ENCODE peak calls at places on chromosomes 2 and 18, in four cellular contexts. E, V, X and S are unnamed samples.

GRCh38 chr2:230871361-230872150 is 6.8 kb downstream of the ITM2C start:
- DNase-seq in E (no peak), V (no peak), X (no peak), S (no peak)

GRCh38 chr2:81196383-81196851 is 891.9 kb upstream of the LRRTM1 start:
- DNase-seq in E (no peak), V (no peak), X (no peak), S (no peak)

GRCh38 chr2:56195563-56195962 is 11.8 kb downstream of the CCDC85A start:
- DNase-seq in E (no peak), V (no peak), X (no peak), S (no peak)

GRCh38 chr2:205287316-205287715 is 395.0 kb upstream of the NRP2 start:
- DNase-seq in E (no peak), V (no peak), X (no peak), S (no peak)

GRCh38 chr2:189880429-189880828 is 96.2 kb downstream of the PMS1 start:
- DNase-seq in E (no peak), V (peak), X (no peak), S (no peak)

GRCh38 chr2:28068098-28068497 is 177.6 kb downstream of the BABAM2 start:
- DNase-seq in E (no peak), V (no peak), X (no peak), S (no peak)

GRCh38 chr2:29225814-29226213 is 110.6 kb downstream of the CLIP4 start:
- DNase-seq in E (no peak), V (no peak), X (no peak), S (no peak)

GRCh38 chr2:121489284-121489683 is 41.4 kb upstream of the RNU4ATAC start:
- DNase-seq in E (no peak), V (no peak), X (peak), S (peak)

GRCh38 chr18:9708882-9709877 is 1.1 kb downstream of the RAB31 start:
- DNase-seq in E (no peak), V (peak), X (no peak), S (no peak)

GRCh38 chr18:78418379-78418778 is 561.2 kb upstream of the SALL3 start:
- DNase-seq in E (no peak), V (no peak), X (no peak), S (no peak)

GRCh38 chr2:12303181-12304030 is 413.3 kb upstream of the TRIB2 start:
- DNase-seq in E (no peak), V (no peak), X (no peak), S (no peak)

GRCh38 chr18:79420033-79420745 is 24.5 kb downstream of the NFATC1 start:
- DNase-seq in E (peak), V (no peak), X (no peak), S (no peak)

GRCh38 chr2:230326453-230327417 is at the start of gene SP140L:
- DNase-seq in E (peak), V (peak), X (peak), S (peak)

GRCh38 chr18:68797901-68798300 is at the start of gene CCDC102B:
- DNase-seq in E (no peak), V (no peak), X (no peak), S (no peak)

GRCh38 chr18:51611326-51611725 is 413.8 kb upstream of the MEX3C start:
- DNase-seq in E (no peak), V (no peak), X (no peak), S (no peak)

GRCh38 chr2:232668805-232669444 is 28.2 kb upstream of the GIGYF2 start:
- DNase-seq in E (peak), V (peak), X (no peak), S (peak)

GRCh38 chr18:42564761-42565160 is 550.7 kb downstream of the RIT2 start:
- DNase-seq in E (no peak), V (no peak), X (no peak), S (no peak)

GRCh38 chr2:230671117-230671516 is 41.5 kb upstream of the CAB39 start:
- DNase-seq in E (no peak), V (no peak), X (no peak), S (no peak)

GRCh38 chr2:175690113-175690716 is 311.9 kb downstream of the LNPK start:
- DNase-seq in E (peak), V (peak), X (peak), S (peak)

GRCh38 chr2:150468350-150468960 is 19.0 kb downstream of the RND3 start:
- DNase-seq in E (no peak), V (no peak), X (no peak), S (no peak)

GRCh38 chr18:28013064-28013463 is 163.9 kb downstream of the CDH2 start:
- DNase-seq in E (no peak), V (no peak), X (no peak), S (peak)

GRCh38 chr2:191329841-191330240 is 84.6 kb downstream of the MYO1B start:
- DNase-seq in E (no peak), V (no peak), X (no peak), S (no peak)

GRCh38 chr2:236747925-236748324 is 178.3 kb downstream of the ACKR3 start:
- DNase-seq in E (no peak), V (no peak), X (no peak), S (no peak)

GRCh38 chr2:105358593-105358992 is 21.3 kb downstream of the C2orf49 start:
- DNase-seq in E (no peak), V (no peak), X (no peak), S (no peak)

GRCh38 chr2:168490916-168491605 is 35.0 kb downstream of the CERS6 start:
- DNase-seq in E (no peak), V (peak), X (no peak), S (no peak)

GRCh38 chr2:233706720-233707119 is 6.0 kb upstream of the UGT1A5 start:
- DNase-seq in E (no peak), V (no peak), X (no peak), S (no peak)

GRCh38 chr2:16113568-16114549 is 173.5 kb downstream of the MYCN start:
- DNase-seq in E (no peak), V (no peak), X (no peak), S (no peak)

GRCh38 chr2:203579131-203579643 is 44.1 kb upstream of the RAPH1 start:
- DNase-seq in E (peak), V (no peak), X (peak), S (no peak)
- TF ChIP-seq REST in E (peak), V (no peak), X (no peak), S (no peak)

DNA sequence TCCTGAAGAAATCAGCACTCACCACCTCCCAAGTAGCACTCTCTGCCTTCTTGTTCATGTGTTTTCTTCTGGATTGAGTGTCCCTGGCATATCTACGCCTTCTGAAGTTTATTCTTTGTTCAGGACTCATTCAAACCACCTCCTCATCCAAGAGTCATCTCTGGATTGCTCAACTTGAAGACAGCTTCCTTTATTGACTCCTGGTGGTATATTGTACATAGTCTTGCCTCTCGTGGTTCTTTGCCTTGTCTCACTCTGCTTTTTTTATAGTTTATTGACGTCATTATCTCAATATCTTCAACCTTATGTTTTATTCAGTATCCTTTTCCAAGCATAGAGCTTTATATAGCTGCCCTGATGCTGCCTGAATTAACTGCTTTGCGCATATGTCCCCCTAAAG is 161.7 kb downstream of the INSIG2 start:
- DNase-seq in E (no peak), V (no peak), X (no peak), S (no peak)
- TF ChIP-seq ATF3 in E (no peak), V (no peak), X (no peak), S (no peak)

GRCh38 chr2:66522591-66523379 is 87.9 kb downstream of the MEIS1 start:
- DNase-seq in E (no peak), V (no peak), X (no peak), S (peak)
- TF ChIP-seq REST in E (no peak), V (no peak), X (no peak), S (no peak)

GRCh38 chr18:57869228-57869627 is 66.1 kb upstream of the ATP8B1 start:
- DNase-seq in E (no peak), V (no peak), X (no peak), S (no peak)
- TF ChIP-seq ATF3 in E (no peak), V (peak), X (no peak), S (no peak)

GRCh38 chr18:35376742-35377695 is at the start of gene ZNF396:
- DNase-seq in E (peak), V (peak), X (no peak), S (peak)
- TF ChIP-seq REST in E (no peak), V (peak), X (no peak), S (no peak)

GRCh38 chr18:76428396-76429261 is 66.4 kb downstream of the ZNF516 start:
- DNase-seq in E (no peak), V (no peak), X (no peak), S (no peak)

GRCh38 chr18:76430636-76431035 is 64.4 kb downstream of the ZNF516 start:
- DNase-seq in E (no peak), V (no peak), X (no peak), S (no peak)

GRCh38 chr18:76426738-76427305 is 68.2 kb downstream of the ZNF516 start:
- DNase-seq in E (peak), V (peak), X (no peak), S (peak)

GRCh38 chr18:76431437-76432273 is 63.4 kb downstream of the ZNF516 start:
- DNase-seq in E (no peak), V (peak), X (no peak), S (no peak)

GRCh38 chr18:76429262-76430126 is 65.5 kb downstream of the ZNF516 start:
- DNase-seq in E (no peak), V (no peak), X (no peak), S (no peak)
- TF ChIP-seq ATF3 in E (no peak), V (no peak), X (no peak), S (no peak)

GRCh38 chr18:11391636-11392035 is 217.8 kb upstream of the SLC35G4 start:
- DNase-seq in E (no peak), V (no peak), X (no peak), S (no peak)

GRCh38 chr18:11392292-11392691 is 217.1 kb upstream of the SLC35G4 start:
- DNase-seq in E (peak), V (peak), X (no peak), S (no peak)

GRCh38 chr18:11389281-11389680 is 220.1 kb upstream of the SLC35G4 start:
- DNase-seq in E (no peak), V (no peak), X (no peak), S (no peak)

GRCh38 chr18:11392974-11393373 is 216.4 kb upstream of the SLC35G4 start:
- DNase-seq in E (no peak), V (no peak), X (no peak), S (no peak)

GRCh38 chr18:11387880-11388279 is 221.5 kb upstream of the SLC35G4 start:
- DNase-seq in E (peak), V (peak), X (no peak), S (peak)
- TF ChIP-seq REST in E (peak), V (no peak), X (no peak), S (no peak)

DNA sequence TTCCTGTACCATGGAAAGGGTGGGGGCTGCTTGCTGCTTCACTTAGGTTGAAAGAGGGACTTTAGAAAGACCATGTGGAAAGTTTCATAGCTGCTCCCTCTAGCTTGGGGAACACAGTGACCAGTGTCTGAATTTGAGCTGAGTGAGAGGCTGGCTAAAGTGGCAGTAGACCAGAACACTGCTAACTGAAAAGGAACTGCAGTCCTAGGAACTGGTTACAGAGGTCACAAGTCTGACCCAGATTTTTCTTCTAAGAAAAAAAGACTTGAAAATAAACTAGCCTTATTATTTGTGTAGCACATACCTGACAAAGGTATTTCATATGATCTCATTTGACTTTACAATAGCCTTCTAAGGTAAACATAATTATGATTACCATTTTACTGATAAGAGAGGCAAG is 153.6 kb downstream of the FSHR start:
- DNase-seq in E (no peak), V (no peak), X (no peak), S (no peak)
- TF ChIP-seq ATF3 in E (no peak), V (no peak), X (no peak), S (no peak)

DNA sequence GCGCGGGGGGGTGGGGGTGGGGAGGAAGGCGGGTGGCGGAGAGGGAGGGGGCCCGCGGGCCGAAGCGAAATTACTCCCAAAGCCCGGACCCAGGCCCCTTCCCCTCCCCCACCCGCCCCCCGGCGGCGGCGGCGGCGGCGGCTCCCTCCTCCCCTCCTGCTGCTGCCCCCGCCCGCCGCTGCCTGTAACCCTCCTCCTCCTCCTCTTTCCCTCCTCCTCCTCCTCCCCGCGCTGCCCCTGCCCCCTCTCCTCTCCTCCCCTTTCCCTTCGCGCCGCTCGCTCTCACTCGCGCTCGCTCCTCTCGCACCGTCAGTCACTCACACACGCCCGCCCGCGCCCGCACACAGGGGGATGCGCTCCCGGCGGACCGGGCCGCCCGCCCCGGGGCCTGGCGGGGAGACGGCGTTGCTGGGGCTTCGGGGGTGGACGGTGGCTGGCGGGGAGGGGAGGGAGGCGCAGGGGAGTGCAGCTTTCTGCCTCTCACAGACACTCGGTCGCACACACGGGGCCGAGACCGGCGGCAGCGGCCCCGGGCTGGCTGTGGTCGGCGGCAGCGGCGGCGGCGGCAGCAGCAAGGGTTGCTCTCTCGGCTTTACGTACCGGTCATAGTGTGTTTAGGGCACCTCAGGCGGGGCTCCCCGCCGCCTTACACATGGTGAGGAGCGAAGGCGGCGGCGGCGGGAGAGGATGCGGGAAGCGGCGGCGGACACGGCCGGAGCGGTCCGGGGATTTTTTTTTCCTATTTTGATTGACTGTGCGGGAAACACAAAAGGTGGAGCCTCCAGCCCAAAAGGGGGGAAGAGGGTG is 405 bp downstream of the SP3 start:
- DNase-seq in E (no peak), V (peak), X (peak), S (peak)
- TF ChIP-seq REST in E (no peak), V (no peak), X (no peak), S (no peak)

GRCh38 chr2:240871071-240871958 is 2.7 kb downstream of the AGXT start:
- DNase-seq in E (no peak), V (no peak), X (no peak), S (no peak)

GRCh38 chr2:240868286-240869108 is at the start of gene AGXT:
- DNase-seq in E (no peak), V (no peak), X (no peak), S (peak)

GRCh38 chr2:240869109-240869955 is 708 bp downstream of the AGXT start:
- DNase-seq in E (no peak), V (no peak), X (no peak), S (no peak)

GRCh38 chr2:240872317-240873097 is 3.9 kb downstream of the AGXT start:
- DNase-seq in E (no peak), V (no peak), X (no peak), S (no peak)

GRCh38 chr2:240869956-240870875 is 1.6 kb downstream of the AGXT start:
- DNase-seq in E (no peak), V (no peak), X (no peak), S (no peak)
- TF ChIP-seq ATF3 in E (no peak), V (no peak), X (no peak), S (no peak)